ENCODE peak calls at places on chromosomes 1 and 21, in nine cellular contexts. I is HS-5, M is head of caudate nucleus, T is AG08395, N is GM03348, A is KG1, F is GDM1, E is renal cortical epithelial cell, H is astrocyte. O is an unnamed sample.

GRCh38 chr1:36108314-36108713 is 16.7 kb downstream of the COL8A2 start:
- DNase-seq in H (peak), N (no peak), A (no peak), F (no peak), T (peak), M (no peak), I (no peak), E (no peak), O (no peak)

GRCh38 chr1:187338762-187339412 is 510.1 kb downstream of the PLA2G4A start:
- DNase-seq in F (no peak), E (no peak), A (no peak), N (no peak), I (no peak), T (no peak), M (no peak), H (no peak), O (no peak)

GRCh38 chr1:145994391-145995120 is 1.8 kb downstream of the TXNIP start:
- DNase-seq in A (no peak), F (no peak), I (no peak), T (no peak), M (no peak), E (no peak), H (no peak), N (no peak), O (peak)

GRCh38 chr1:98046031-98046641 is 125.3 kb upstream of the DPYD start:
- DNase-seq in I (no peak), T (peak), F (no peak), M (peak), N (peak), E (no peak), A (peak), H (peak), O (no peak)

GRCh38 chr1:66251521-66251920 is 282.4 kb upstream of the SGIP1 start:
- DNase-seq in F (peak), E (no peak), H (no peak), A (no peak), I (no peak), M (no peak), T (no peak), N (no peak), O (no peak)

GRCh38 chr1:36115931-36116330 is 9.1 kb downstream of the COL8A2 start:
- DNase-seq in I (no peak), T (peak), F (no peak), A (no peak), H (no peak), E (no peak), M (no peak), N (peak), O (no peak)

GRCh38 chr1:193971595-193971994 is 785.2 kb upstream of the B3GALT2 start:
- DNase-seq in I (peak), F (no peak), T (no peak), E (peak), A (no peak), M (peak), H (peak), N (no peak), O (no peak)

GRCh38 chr1:23810818-23811420 is 10.4 kb upstream of the GALE start:
- DNase-seq in H (no peak), E (peak), F (peak), M (no peak), I (no peak), T (peak), N (peak), A (peak), O (no peak)

GRCh38 chr1:208165659-208166058 is 78.5 kb downstream of the PLXNA2 start:
- DNase-seq in N (peak), E (no peak), M (no peak), A (no peak), T (peak), I (peak), H (peak), F (no peak), O (no peak)

GRCh38 chr1:98523256-98523655 is 138.3 kb upstream of the SNX7 start:
- DNase-seq in I (no peak), M (no peak), F (no peak), E (no peak), N (no peak), A (no peak), T (no peak), H (peak), O (no peak)

GRCh38 chr1:185853739-185854138 is 119.5 kb downstream of the HMCN1 start:
- DNase-seq in E (peak), N (peak), I (peak), A (no peak), M (no peak), T (peak), H (peak), F (no peak), O (no peak)

GRCh38 chr21:38804617-38805281 is 980 bp upstream of the ETS2 start:
- DNase-seq in N (peak), E (no peak), I (no peak), F (peak), H (peak), M (peak), A (peak), T (peak), O (peak)

GRCh38 chr21:45973475-45974072 is 8.0 kb upstream of the COL6A1 start:
- DNase-seq in E (peak), F (peak), A (peak), N (peak), M (peak), H (peak), T (peak), I (peak), O (peak)

GRCh38 chr1:153598309-153599172 is 14.4 kb downstream of the S100A16 start:
- DNase-seq in A (peak), I (no peak), N (no peak), M (no peak), F (peak), H (peak), E (no peak), T (peak), O (no peak)

GRCh38 chr1:31625561-31626272 is 8.2 kb downstream of the HCRTR1 start:
- DNase-seq in I (no peak), N (peak), H (peak), M (no peak), A (no peak), E (peak), T (peak), F (no peak), O (no peak)

GRCh38 chr1:169236143-169236542 is 129.7 kb downstream of the ATP1B1 start:
- DNase-seq in M (no peak), N (peak), E (no peak), I (no peak), A (no peak), F (no peak), H (peak), T (no peak), O (no peak)

GRCh38 chr1:31697369-31697984 is 6.3 kb downstream of the COL16A1 start:
- DNase-seq in N (no peak), A (no peak), E (no peak), I (no peak), H (no peak), F (no peak), M (no peak), T (no peak), O (no peak)

GRCh38 chr1:220990417-220991337 is 111.4 kb downstream of the HLX start:
- DNase-seq in N (peak), M (no peak), I (peak), A (no peak), F (no peak), T (peak), E (peak), H (peak), O (no peak)

GRCh38 chr21:38147391-38147790 is 109.4 kb upstream of the KCNJ15 start:
- DNase-seq in H (no peak), N (no peak), I (no peak), A (no peak), T (no peak), M (no peak), F (no peak), E (no peak), O (no peak)

GRCh38 chr1:39149509-39149908 is 55.0 kb upstream of the MACF1 start:
- DNase-seq in T (no peak), N (no peak), E (no peak), I (no peak), M (no peak), A (no peak), F (no peak), H (no peak), O (no peak)

GRCh38 chr21:17911628-17912027 is 92.5 kb upstream of the C21orf91 start:
- DNase-seq in H (peak), E (no peak), M (no peak), A (no peak), I (peak), N (peak), T (peak), F (no peak), O (no peak)

GRCh38 chr1:2258996-2259395 is 30.9 kb downstream of the SKI start:
- DNase-seq in E (no peak), N (no peak), I (no peak), M (no peak), A (no peak), T (no peak), H (no peak), F (no peak), O (no peak)

GRCh38 chr21:44478124-44478800 is 23.0 kb downstream of the LRRC3 start:
- DNase-seq in I (no peak), E (no peak), H (no peak), F (no peak), M (no peak), T (no peak), N (no peak), A (no peak), O (no peak)

GRCh38 chr1:8684590-8684989 is 132.8 kb downstream of the RERE start:
- DNase-seq in I (no peak), H (no peak), E (no peak), N (no peak), T (no peak), F (no peak), A (no peak), M (no peak), O (no peak)

GRCh38 chr1:18256318-18257235 is 149.0 kb downstream of the IGSF21 start:
- DNase-seq in I (no peak), H (no peak), E (peak), A (no peak), F (no peak), N (peak), M (peak), T (peak), O (no peak)

GRCh38 chr1:143735764-143736461 is 235.9 kb downstream of the FAM72C start:
- DNase-seq in A (no peak), N (no peak), E (peak), H (no peak), T (no peak), M (peak), F (no peak), I (no peak), O (no peak)

GRCh38 chr1:9606948-9607347 is 18.2 kb downstream of the TMEM201 start:
- DNase-seq in M (peak), I (no peak), A (no peak), H (no peak), F (no peak), T (no peak), N (no peak), E (no peak), O (no peak)

GRCh38 chr1:222852326-222852725 is 37.5 kb downstream of the DISP1 start:
- DNase-seq in E (no peak), A (no peak), T (no peak), I (no peak), H (peak), M (no peak), N (no peak), F (no peak), O (no peak)

GRCh38 chr1:91583326-91583755 is 82.7 kb downstream of the CDC7 start:
- DNase-seq in A (no peak), N (peak), E (no peak), T (peak), F (no peak), M (no peak), H (peak), I (peak), O (no peak)

GRCh38 chr1:20166047-20166446 is 19.8 kb upstream of the UBXN10 start:
- DNase-seq in T (no peak), F (no peak), E (peak), N (no peak), M (no peak), H (no peak), A (no peak), I (no peak), O (no peak)

GRCh38 chr21:36571556-36571955 is 91.6 kb upstream of the CLDN14 start:
- DNase-seq in I (no peak), A (no peak), E (no peak), N (no peak), T (no peak), M (no peak), H (no peak), F (no peak), O (no peak)

GRCh38 chr1:154186177-154186576 is 5.7 kb downstream of the TPM3 start:
- DNase-seq in I (no peak), H (no peak), F (peak), E (peak), N (peak), A (peak), T (no peak), M (peak), O (peak)

GRCh38 chr1:8203056-8203455 is 114.9 kb upstream of the SLC45A1 start:
- DNase-seq in F (no peak), H (no peak), A (no peak), I (no peak), N (no peak), T (no peak), E (peak), M (no peak), O (no peak)

GRCh38 chr1:9628541-9629444 is 22.7 kb upstream of the PIK3CD start:
- DNase-seq in A (no peak), E (no peak), T (no peak), H (no peak), I (no peak), N (no peak), M (no peak), F (no peak), O (no peak)

GRCh38 chr1:115413621-115414020 is 75.6 kb upstream of the NGF start:
- DNase-seq in I (no peak), N (no peak), E (peak), F (no peak), A (no peak), M (no peak), H (no peak), T (no peak), O (no peak)

GRCh38 chr1:96596226-96596625 is 125.4 kb upstream of the PTBP2 start:
- DNase-seq in E (peak), T (peak), F (no peak), H (peak), N (peak), I (no peak), A (no peak), M (no peak), O (peak)

GRCh38 chr1:51044834-51045233 is 57.2 kb upstream of the C1orf185 start:
- DNase-seq in N (peak), M (no peak), H (no peak), E (peak), I (no peak), A (no peak), T (no peak), F (no peak), O (no peak)

GRCh38 chr1:100955322-100955721 is 59.4 kb downstream of the SLC30A7 start:
- DNase-seq in T (peak), F (no peak), M (no peak), A (no peak), N (peak), I (peak), E (peak), H (peak), O (no peak)

GRCh38 chr1:83546863-83547262 is 452.1 kb downstream of the TTLL7 start:
- DNase-seq in M (no peak), A (no peak), H (peak), F (no peak), E (no peak), I (no peak), N (no peak), T (no peak), O (no peak)

O was measured in CMK.